ENCODE peak calls at places on chromosomes 6 and 20, in nine cellular contexts. C is fibroblast of the aortic adventitia, W is kidney, I is AG04450, K is fibroblast of mammary gland, H is AG09309, R is GM12865, D is pancreas, J is astrocyte. F is an unnamed sample.

GRCh38 chr6:140018588-140018987 is 644.1 kb upstream of the CITED2 start:
- DNase-seq in W (no peak), J (no peak), I (no peak), C (no peak), H (no peak), D (no peak), K (no peak), R (no peak), F (no peak)

GRCh38 chr6:144405173-144405572 is 120.0 kb downstream of the UTRN start:
- DNase-seq in W (no peak), I (no peak), K (peak), H (no peak), C (peak), D (no peak), R (no peak), J (no peak), F (no peak)

GRCh38 chr6:139373928-139374356 is 506 bp downstream of the CITED2 start:
- DNase-seq in H (no peak), R (no peak), D (no peak), C (no peak), W (no peak), K (no peak), J (no peak), I (no peak), F (no peak)

GRCh38 chr6:135411339-135411738 is 86.2 kb downstream of the AHI1 start:
- DNase-seq in D (no peak), R (no peak), H (no peak), K (peak), J (no peak), W (no peak), I (no peak), C (no peak), F (no peak)

GRCh38 chr6:111406200-111406711 is 76.8 kb downstream of the REV3L start:
- DNase-seq in D (no peak), W (no peak), I (no peak), R (peak), K (no peak), C (no peak), J (no peak), H (no peak), F (peak)

GRCh38 chr6:42091718-42092023 is 41.3 kb downstream of the TAF8 start:
- DNase-seq in H (no peak), R (no peak), J (no peak), I (no peak), K (no peak), C (no peak), D (no peak), W (peak), F (no peak)

GRCh38 chr6:169559001-169559441 is 142.8 kb downstream of the WDR27 start:
- DNase-seq in C (peak), I (no peak), W (no peak), D (no peak), J (peak), H (peak), K (peak), R (no peak), F (no peak)

GRCh38 chr20:23880426-23880825 is 878 bp upstream of the CST5 start:
- DNase-seq in C (no peak), D (no peak), K (no peak), J (no peak), H (no peak), R (no peak), I (no peak), W (no peak), F (no peak)

GRCh38 chr6:9257215-9257614 is 821.9 kb upstream of the SLC35B3 start:
- DNase-seq in H (no peak), J (no peak), D (no peak), I (no peak), C (no peak), K (no peak), R (no peak), W (no peak), F (no peak)

GRCh38 chr6:17057322-17057721 is 44.5 kb upstream of the STMND1 start:
- DNase-seq in R (no peak), I (no peak), C (no peak), K (peak), J (peak), H (no peak), D (no peak), W (no peak), F (no peak)

GRCh38 chr6:16006681-16007080 is 122.2 kb upstream of the MYLIP start:
- DNase-seq in W (no peak), K (no peak), I (no peak), R (peak), D (no peak), H (no peak), C (no peak), J (no peak), F (no peak)

GRCh38 chr6:87993331-87993730 is 54.3 kb upstream of the SPACA1 start:
- DNase-seq in W (no peak), D (no peak), J (no peak), K (peak), C (no peak), H (no peak), R (no peak), I (no peak), F (no peak)

GRCh38 chr6:4059115-4059777 is 19.7 kb downstream of the FAM217A start:
- DNase-seq in W (no peak), D (no peak), J (peak), R (no peak), I (peak), C (peak), H (peak), K (peak), F (no peak)

GRCh38 chr6:116475151-116475550 is 14.0 kb downstream of the CALHM6 start:
- DNase-seq in D (no peak), H (no peak), J (no peak), W (no peak), R (no peak), C (no peak), I (no peak), K (no peak), F (no peak)

GRCh38 chr6:53375851-53376250 is 27.1 kb upstream of the ELOVL5 start:
- DNase-seq in D (no peak), R (no peak), J (no peak), C (peak), K (peak), W (no peak), H (no peak), I (no peak), F (no peak)

GRCh38 chr6:26064619-26065257 is 22.5 kb upstream of the HFE start:
- DNase-seq in H (no peak), R (peak), D (no peak), W (no peak), K (peak), C (peak), I (peak), J (peak), F (no peak)

GRCh38 chr6:40586800-40587201 is 363 bp downstream of the LRFN2 start:
- DNase-seq in D (no peak), J (no peak), C (no peak), H (no peak), K (no peak), R (no peak), W (peak), I (no peak), F (no peak)

GRCh38 chr20:47740225-47741184 is 44.8 kb downstream of the SULF2 start:
- DNase-seq in I (no peak), H (no peak), J (no peak), D (peak), R (no peak), K (no peak), C (no peak), W (peak), F (no peak)

GRCh38 chr20:38145094-38146075 is 19.7 kb downstream of the TGM2 start:
- DNase-seq in W (peak), C (peak), J (peak), H (no peak), D (no peak), K (peak), R (no peak), I (no peak), F (no peak)

GRCh38 chr6:20458051-20458894 is 56.6 kb downstream of the E2F3 start:
- DNase-seq in R (no peak), I (no peak), C (peak), H (no peak), W (no peak), K (no peak), J (no peak), D (no peak), F (no peak)

GRCh38 chr6:157229219-157229607 is 94.1 kb downstream of the TMEM242 start:
- DNase-seq in J (no peak), C (no peak), W (no peak), K (no peak), H (no peak), I (no peak), R (no peak), D (no peak), F (no peak)

GRCh38 chr6:157226026-157226639 is 97.2 kb downstream of the TMEM242 start:
- DNase-seq in K (peak), J (peak), C (peak), W (no peak), R (no peak), I (no peak), H (peak), D (no peak), F (no peak)

GRCh38 chr6:157228421-157229218 is 94.7 kb downstream of the TMEM242 start:
- DNase-seq in W (peak), H (no peak), J (no peak), R (no peak), I (no peak), K (no peak), C (no peak), D (no peak), F (no peak)

GRCh38 chr6:157226761-157227160 is 96.6 kb downstream of the TMEM242 start:
- DNase-seq in C (peak), K (no peak), D (no peak), I (no peak), J (peak), R (no peak), W (peak), H (no peak), F (no peak)

GRCh38 chr6:157227202-157228166 is 95.8 kb downstream of the TMEM242 start:
- DNase-seq in D (no peak), C (no peak), R (no peak), J (no peak), I (no peak), W (peak), K (peak), H (no peak), F (no peak)
- TF ChIP-seq CTCF in D (no peak), C (peak), R (peak), J (peak), I (peak), W (no peak), K (peak), H (peak), F (peak)

DNA sequence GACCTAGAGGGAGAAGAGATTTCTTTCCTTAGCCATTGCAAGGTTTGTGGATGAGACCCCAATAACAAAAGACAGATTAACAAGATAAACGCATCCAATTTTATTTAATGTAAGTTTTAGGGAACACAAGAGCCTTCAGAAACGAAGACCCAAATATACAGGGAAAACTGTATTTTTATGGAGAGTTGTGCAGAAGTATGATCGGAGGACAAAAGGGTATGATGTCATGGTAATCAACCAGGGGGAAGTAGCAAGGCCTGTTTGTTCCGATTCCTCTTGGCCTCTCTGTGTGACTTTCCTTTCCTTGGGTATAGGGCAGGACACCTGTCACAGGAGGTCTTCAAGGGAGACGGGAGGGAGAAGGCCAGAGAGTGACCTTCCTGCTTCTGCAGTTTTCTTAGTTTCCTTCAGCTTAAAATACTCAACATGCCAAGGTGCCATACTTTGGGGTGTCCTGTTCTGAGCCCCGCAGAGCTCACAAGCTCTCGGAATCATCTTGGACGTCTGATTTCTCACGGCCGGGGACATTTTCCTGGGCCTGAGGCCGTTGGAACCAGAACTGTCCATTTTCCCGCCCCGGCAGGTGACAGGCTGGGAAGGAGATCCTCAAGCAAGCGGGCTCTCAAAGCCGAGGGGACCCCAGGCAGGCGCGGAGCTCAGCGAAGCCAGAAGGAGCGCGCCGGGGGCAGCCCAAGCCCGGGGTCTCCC is 21.7 kb downstream of the TMC2 start:
- DNase-seq in C (no peak), W (no peak), R (no peak), D (no peak), H (no peak), K (no peak), I (no peak), J (no peak), F (no peak)
- H3K4me3 ChIP-seq in C (no peak), W (no peak), R (no peak), D (no peak), H (no peak), K (no peak), I (no peak), J (no peak), F (no peak)

DNA sequence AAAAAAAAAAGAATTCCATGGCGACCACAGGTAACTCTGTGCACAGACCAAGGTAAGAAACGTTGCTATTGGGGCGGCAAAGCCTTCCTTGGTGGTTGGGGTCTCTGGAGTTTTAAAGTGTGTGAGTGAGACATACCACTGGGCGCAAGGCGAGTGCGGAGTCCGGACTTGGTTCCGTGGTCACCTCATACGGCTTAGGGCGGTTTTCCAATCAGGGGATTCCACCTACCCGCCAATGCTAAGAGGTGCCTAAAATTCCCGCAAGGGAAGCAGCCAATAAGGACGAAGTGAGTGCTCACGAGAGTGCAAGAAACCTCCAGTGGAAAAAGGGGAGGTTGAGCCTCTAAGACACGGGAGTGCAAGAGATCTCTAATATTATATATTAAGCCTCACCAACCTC is 68.6 kb upstream of the PRSS16 start:
- DNase-seq in J (no peak), H (no peak), I (no peak), R (no peak), D (no peak), W (no peak), C (no peak), K (no peak), F (no peak)
- TF ChIP-seq CTCF in J (no peak), H (no peak), I (no peak), R (no peak), D (no peak), W (no peak), C (no peak), K (no peak), F (no peak)

GRCh38 chr20:15200139-15200538 is 862.7 kb upstream of the FLRT3 start:
- DNase-seq in I (no peak), W (no peak), J (no peak), H (no peak), K (peak), D (no peak), C (no peak), R (peak), F (peak)

GRCh38 chr20:15191082-15191723 is 853.8 kb upstream of the FLRT3 start:
- DNase-seq in K (no peak), J (no peak), H (no peak), R (no peak), C (no peak), I (no peak), W (no peak), D (no peak), F (no peak)

GRCh38 chr20:15199698-15200097 is 862.3 kb upstream of the FLRT3 start:
- DNase-seq in R (peak), C (no peak), J (no peak), K (no peak), H (no peak), D (no peak), I (no peak), W (no peak), F (no peak)

GRCh38 chr20:15195378-15195777 is 858.0 kb upstream of the FLRT3 start:
- DNase-seq in C (no peak), I (no peak), J (peak), D (no peak), H (no peak), W (no peak), R (no peak), K (no peak), F (no peak)

GRCh38 chr20:15196580-15197255 is 859.3 kb upstream of the FLRT3 start:
- DNase-seq in R (peak), J (no peak), I (no peak), K (no peak), C (no peak), H (no peak), W (no peak), D (no peak), F (no peak)
- H3K4me3 ChIP-seq in R (no peak), J (no peak), I (no peak), K (no peak), C (no peak), H (no peak), W (no peak), D (no peak), F (no peak)

DNA sequence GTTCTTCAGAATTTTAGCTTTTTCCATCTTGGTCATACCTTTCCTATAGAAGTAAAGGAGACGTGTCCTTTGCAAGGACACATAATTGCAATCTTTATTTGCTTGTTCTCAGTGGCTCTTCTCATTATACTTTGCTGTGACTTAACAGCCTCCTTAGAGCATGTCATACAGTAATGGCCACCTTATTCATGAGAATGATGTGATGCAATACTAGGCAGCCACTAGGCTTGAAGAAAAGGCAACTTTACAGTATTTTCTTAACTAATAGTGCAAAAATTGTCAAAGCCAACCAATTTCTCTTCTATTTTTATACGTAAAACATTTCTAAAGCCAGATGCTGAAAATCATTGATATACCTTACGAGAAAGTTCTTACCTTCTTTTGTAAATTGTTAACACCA is 1296.8 kb upstream of the EYS start:
- DNase-seq in R (no peak), C (no peak), H (no peak), J (no peak), K (no peak), I (no peak), D (no peak), W (no peak), F (no peak)
- TF ChIP-seq CTCF in R (no peak), C (no peak), H (no peak), J (no peak), K (no peak), I (no peak), D (no peak), W (no peak), F (no peak)

GRCh38 chr6:35312763-35313125 is 15.1 kb downstream of the DEF6 start:
- DNase-seq in I (no peak), W (no peak), C (no peak), D (no peak), H (no peak), R (no peak), K (no peak), J (no peak), F (no peak)
- H3K4me3 ChIP-seq in I (no peak), W (no peak), C (no peak), D (no peak), H (no peak), R (no peak), K (no peak), J (no peak), F (no peak)

GRCh38 chr20:52083627-52084232 is 107.8 kb downstream of the ZFP64 start:
- DNase-seq in H (peak), C (peak), R (peak), K (peak), I (peak), D (no peak), W (no peak), J (peak), F (no peak)
- TF ChIP-seq CTCF in H (peak), C (peak), R (no peak), K (peak), I (peak), D (no peak), W (peak), J (peak), F (peak)

DNA sequence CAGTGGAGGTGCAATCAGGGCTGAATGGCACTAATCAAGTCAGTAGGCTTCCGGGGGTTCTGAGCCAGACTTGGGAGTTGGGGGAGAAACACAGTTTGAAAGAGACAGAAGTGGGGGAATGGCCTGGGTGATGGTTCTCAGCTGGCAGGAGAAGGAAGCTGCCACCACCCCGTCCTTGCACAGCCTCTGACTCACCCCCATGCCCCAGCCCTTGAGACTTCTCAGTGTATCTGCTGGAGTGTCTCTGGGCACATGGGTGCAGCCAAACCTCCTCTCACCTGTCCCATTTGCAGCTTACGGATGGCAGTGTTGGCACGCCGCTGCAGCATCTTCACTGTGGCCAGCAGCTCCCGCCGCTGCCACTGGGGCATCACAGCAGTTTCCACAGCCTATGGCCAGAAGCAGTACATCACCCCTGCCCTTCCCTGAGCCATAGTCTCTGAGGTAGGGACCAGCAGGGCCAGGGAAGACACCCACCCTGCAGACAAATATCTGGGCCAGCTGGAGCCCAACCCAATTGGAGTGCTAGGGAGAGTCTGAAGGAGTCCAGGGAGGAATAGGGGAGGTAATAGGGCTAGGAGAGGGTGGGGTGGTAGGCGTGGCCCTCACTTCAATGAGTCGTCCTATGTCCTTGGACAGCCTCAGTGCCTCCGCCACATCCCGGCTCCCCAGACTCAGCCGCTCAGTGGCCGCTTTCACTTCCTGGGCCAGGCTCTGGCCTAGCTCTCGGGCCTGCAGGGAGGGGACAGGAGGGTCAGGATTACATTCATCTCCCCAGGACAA is 11.2 kb downstream of the AARS2 start:
- DNase-seq in D (no peak), H (no peak), W (peak), R (no peak), K (no peak), J (no peak), I (no peak), C (no peak), F (no peak)
- H3K4me3 ChIP-seq in D (no peak), H (no peak), W (no peak), R (no peak), K (no peak), J (no peak), I (no peak), C (no peak), F (no peak)

GRCh38 chr20:5977223-5977622 is 26.8 kb downstream of the MCM8 start:
- DNase-seq in H (no peak), K (no peak), R (no peak), I (no peak), C (no peak), W (no peak), D (no peak), J (no peak), F (no peak)

GRCh38 chr20:5975778-5976177 is 25.3 kb downstream of the MCM8 start:
- DNase-seq in D (no peak), W (no peak), R (no peak), J (no peak), H (no peak), C (no peak), I (no peak), K (no peak), F (no peak)

GRCh38 chr20:5981139-5981538 is 30.7 kb downstream of the MCM8 start:
- DNase-seq in I (no peak), R (no peak), W (no peak), J (no peak), K (no peak), H (no peak), C (no peak), D (no peak), F (no peak)

GRCh38 chr20:5977975-5978374 is 27.5 kb downstream of the MCM8 start:
- DNase-seq in W (no peak), C (no peak), I (no peak), K (no peak), H (no peak), J (no peak), R (no peak), D (no peak), F (no peak)

DNA sequence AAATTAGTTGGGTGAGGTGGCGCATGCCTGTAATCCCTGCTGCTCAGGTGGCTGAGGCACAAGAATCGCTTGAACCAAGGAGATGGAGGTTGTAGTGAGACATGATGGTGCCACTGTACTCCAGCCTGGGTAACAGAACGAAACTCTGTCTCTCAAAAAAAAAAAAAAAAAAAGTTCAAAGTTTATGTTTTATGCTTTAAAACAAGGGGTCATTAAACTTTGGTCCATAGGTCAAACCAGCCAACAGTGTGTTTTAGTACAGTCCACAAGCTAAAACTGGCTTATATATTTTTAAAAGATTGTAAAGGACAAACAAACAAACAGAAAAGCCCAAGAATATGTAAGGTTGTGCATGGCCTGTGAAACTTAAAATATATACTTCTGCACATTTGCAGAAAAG is 30.3 kb downstream of the MCM8 start:
- DNase-seq in C (no peak), I (no peak), W (no peak), J (no peak), H (no peak), R (no peak), D (no peak), K (no peak), F (no peak)
- TF ChIP-seq CTCF in C (no peak), I (no peak), W (no peak), J (no peak), H (no peak), R (no peak), D (no peak), K (no peak), F (no peak)